ENCODE peak calls at places on chromosomes 2 and 18, in four cellular contexts. G is GF-D8; F is right cardiac atrium; B is stimulated activated CD4-positive, alpha-beta T cell treated with anti-CD3 and anti-CD28 coated beads, Interleukin-15, amount 100 ng/mL, for 24 hours. C is an unnamed sample.

GRCh38 chr2:8849322-8849721 is 11.9 kb upstream of the KIDINS220 start:
- DNase-seq in G (no peak), F (no peak), B (no peak), C (no peak)

GRCh38 chr2:70140978-70141753 is 49.7 kb downstream of the C2orf42 start:
- DNase-seq in G (peak), F (peak), B (peak), C (no peak)

GRCh38 chr18:78542204-78542603 is 437.4 kb upstream of the SALL3 start:
- DNase-seq in G (peak), F (peak), B (no peak), C (no peak)

GRCh38 chr2:161170377-161170776 is 10.1 kb downstream of the TANK start:
- DNase-seq in G (no peak), F (no peak), B (no peak), C (no peak)

GRCh38 chr2:81658227-81658626 is 1353.7 kb upstream of the LRRTM1 start:
- DNase-seq in G (no peak), F (no peak), B (peak), C (no peak)

GRCh38 chr18:74419761-74420160 is 37.3 kb downstream of the DIPK1C start:
- DNase-seq in G (no peak), F (no peak), B (no peak), C (no peak)

GRCh38 chr2:166224197-166224596 is 96.4 kb upstream of the SCN1A start:
- DNase-seq in G (no peak), F (no peak), B (no peak), C (no peak)

GRCh38 chr2:186841940-186842339 is 7.0 kb downstream of the ZSWIM2 start:
- DNase-seq in G (no peak), F (no peak), B (no peak), C (no peak)

GRCh38 chr2:168894720-168895119 is 4.5 kb upstream of the SPC25 start:
- DNase-seq in G (no peak), F (no peak), B (no peak), C (no peak)

GRCh38 chr2:68961380-68961779 is 8.7 kb upstream of the GKN2 start:
- DNase-seq in G (no peak), F (no peak), B (no peak), C (no peak)

C was measured in SIG-M5.